ENCODE peak calls at places on chromosomes 1 and 21, in nine cellular contexts. E is breast epithelium, N is adrenal gland, I is suprapubic skin, F is stomach, H is spleen, T is IMR-90, Y is NB4, X is sigmoid colon. M is an unnamed sample.

GRCh38 chr1:42379794-42380616 is 587 bp upstream of the RIMKLA start:
- DNase-seq in T (peak), N (peak), Y (peak), H (no peak), E (no peak), I (no peak), X (no peak), F (no peak), M (no peak)

GRCh38 chr21:45974073-45975016 is 7.2 kb upstream of the COL6A1 start:
- DNase-seq in I (peak), X (peak), E (peak), N (peak), Y (peak), H (peak), T (peak), F (peak), M (no peak)

GRCh38 chr1:90731382-90732050 is 14.4 kb upstream of the BARHL2 start:
- DNase-seq in T (no peak), E (no peak), Y (no peak), F (no peak), H (no peak), N (no peak), X (no peak), I (no peak), M (no peak)

GRCh38 chr1:58879464-58879863 is 95.6 kb upstream of the JUN start:
- DNase-seq in N (no peak), E (no peak), F (no peak), Y (peak), X (no peak), H (no peak), T (peak), I (no peak), M (no peak)

GRCh38 chr1:216739771-216740170 is 16.5 kb upstream of the ESRRG start:
- DNase-seq in F (no peak), X (no peak), N (no peak), T (no peak), Y (no peak), H (no peak), I (no peak), E (no peak), M (no peak)

GRCh38 chr21:36079010-36079649 is 9.3 kb downstream of the CBR1 start:
- DNase-seq in Y (no peak), H (no peak), N (peak), X (no peak), I (no peak), F (peak), E (no peak), T (no peak), M (no peak)

GRCh38 chr1:152167835-152168534 is 9.0 kb upstream of the RPTN start:
- DNase-seq in X (no peak), T (peak), H (no peak), I (no peak), F (no peak), N (peak), E (peak), Y (peak), M (peak)

GRCh38 chr1:201463071-201463552 is 5.9 kb downstream of the PHLDA3 start:
- DNase-seq in H (no peak), N (no peak), F (no peak), I (no peak), X (no peak), E (no peak), Y (no peak), T (no peak), M (no peak)

GRCh38 chr1:932178-932520 is 8.4 kb downstream of the SAMD11 start:
- DNase-seq in I (no peak), Y (no peak), N (no peak), H (no peak), F (no peak), X (no peak), T (no peak), E (no peak), M (no peak)

GRCh38 chr1:207836616-207837352 is 74.1 kb downstream of the CD34 start:
- DNase-seq in F (no peak), T (no peak), X (peak), E (no peak), H (no peak), N (no peak), Y (no peak), I (no peak), M (no peak)

GRCh38 chr1:28926629-28927441 is 12.5 kb downstream of the EPB41 start:
- DNase-seq in F (no peak), E (no peak), X (no peak), T (peak), N (no peak), I (no peak), H (no peak), Y (peak), M (no peak)

GRCh38 chr1:50462964-50463363 is 39.7 kb upstream of the DMRTA2 start:
- DNase-seq in Y (no peak), H (no peak), I (no peak), N (no peak), T (no peak), E (no peak), X (no peak), F (no peak), M (no peak)

GRCh38 chr1:220431840-220432239 is 96.1 kb upstream of the MARK1 start:
- DNase-seq in H (no peak), X (no peak), N (no peak), T (no peak), I (no peak), E (no peak), Y (no peak), F (peak), M (no peak)

GRCh38 chr1:78081980-78082860 is 36.5 kb downstream of the GIPC2 start:
- DNase-seq in I (no peak), E (no peak), F (no peak), N (peak), X (no peak), T (peak), H (no peak), Y (no peak), M (no peak)

GRCh38 chr1:236753554-236753953 is 41.5 kb upstream of the MTR start:
- DNase-seq in T (peak), F (no peak), H (no peak), N (peak), I (no peak), Y (peak), E (no peak), X (no peak), M (no peak)

GRCh38 chr1:94025383-94026340 is 95.3 kb downstream of the ABCA4 start:
- DNase-seq in T (peak), X (no peak), E (no peak), I (no peak), F (no peak), Y (peak), N (peak), H (no peak), M (peak)

GRCh38 chr1:22723151-22723550 is 12.5 kb downstream of the EPHB2 start:
- DNase-seq in Y (no peak), N (no peak), F (no peak), E (no peak), T (no peak), X (no peak), I (no peak), H (no peak), M (no peak)

GRCh38 chr21:35933466-35933865 is 126.9 kb downstream of the SETD4 start:
- DNase-seq in F (no peak), X (peak), T (peak), E (no peak), N (peak), H (no peak), I (peak), Y (peak), M (no peak)

GRCh38 chr1:97013904-97014303 is 292.3 kb downstream of the PTBP2 start:
- DNase-seq in Y (no peak), H (no peak), T (peak), E (no peak), F (no peak), N (no peak), X (no peak), I (no peak), M (no peak)

GRCh38 chr1:46725736-46726108 is 6.8 kb upstream of the EFCAB14 start:
- DNase-seq in N (no peak), Y (no peak), E (no peak), I (no peak), T (peak), X (no peak), H (no peak), F (no peak), M (no peak)

GRCh38 chr1:94623560-94624148 is 82.1 kb upstream of the F3 start:
- DNase-seq in X (no peak), H (no peak), Y (no peak), I (no peak), N (no peak), F (no peak), T (no peak), E (no peak), M (no peak)

GRCh38 chr1:108704501-108704900 is 8.2 kb upstream of the FNDC7 start:
- DNase-seq in I (no peak), F (no peak), N (peak), T (peak), H (no peak), Y (no peak), E (no peak), X (no peak), M (no peak)

GRCh38 chr1:80988896-80989295 is 811.8 kb upstream of the ADGRL2 start:
- DNase-seq in T (no peak), N (no peak), E (no peak), X (no peak), F (no peak), I (no peak), Y (no peak), H (no peak), M (no peak)

GRCh38 chr1:231337043-231337471 is 595 bp downstream of the EXOC8 start:
- DNase-seq in X (peak), I (peak), F (no peak), N (peak), T (no peak), Y (no peak), H (peak), E (no peak), M (no peak)

GRCh38 chr1:231335663-231336602 is 1.7 kb downstream of the EXOC8 start:
- DNase-seq in F (no peak), E (no peak), I (no peak), Y (peak), T (no peak), X (no peak), N (no peak), H (no peak), M (no peak)

GRCh38 chr1:231340328-231341013 is 2.4 kb downstream of the SPRTN start:
- DNase-seq in X (no peak), H (no peak), T (no peak), F (no peak), Y (no peak), E (no peak), N (no peak), I (no peak), M (no peak)

GRCh38 chr1:231337472-231338269 is at the start of gene EXOC8:
- DNase-seq in E (peak), X (peak), T (peak), Y (peak), I (peak), F (peak), H (peak), N (peak), M (peak)

GRCh38 chr1:231338270-231339128 is at the start of gene SPRTN:
- DNase-seq in I (peak), E (no peak), T (peak), X (no peak), N (no peak), Y (peak), F (no peak), H (no peak), M (no peak)
- TF ChIP-seq POLR2A in I (no peak), E (no peak), T (no peak), X (no peak), N (no peak), Y (peak), F (no peak), H (no peak), M (no peak)

DNA sequence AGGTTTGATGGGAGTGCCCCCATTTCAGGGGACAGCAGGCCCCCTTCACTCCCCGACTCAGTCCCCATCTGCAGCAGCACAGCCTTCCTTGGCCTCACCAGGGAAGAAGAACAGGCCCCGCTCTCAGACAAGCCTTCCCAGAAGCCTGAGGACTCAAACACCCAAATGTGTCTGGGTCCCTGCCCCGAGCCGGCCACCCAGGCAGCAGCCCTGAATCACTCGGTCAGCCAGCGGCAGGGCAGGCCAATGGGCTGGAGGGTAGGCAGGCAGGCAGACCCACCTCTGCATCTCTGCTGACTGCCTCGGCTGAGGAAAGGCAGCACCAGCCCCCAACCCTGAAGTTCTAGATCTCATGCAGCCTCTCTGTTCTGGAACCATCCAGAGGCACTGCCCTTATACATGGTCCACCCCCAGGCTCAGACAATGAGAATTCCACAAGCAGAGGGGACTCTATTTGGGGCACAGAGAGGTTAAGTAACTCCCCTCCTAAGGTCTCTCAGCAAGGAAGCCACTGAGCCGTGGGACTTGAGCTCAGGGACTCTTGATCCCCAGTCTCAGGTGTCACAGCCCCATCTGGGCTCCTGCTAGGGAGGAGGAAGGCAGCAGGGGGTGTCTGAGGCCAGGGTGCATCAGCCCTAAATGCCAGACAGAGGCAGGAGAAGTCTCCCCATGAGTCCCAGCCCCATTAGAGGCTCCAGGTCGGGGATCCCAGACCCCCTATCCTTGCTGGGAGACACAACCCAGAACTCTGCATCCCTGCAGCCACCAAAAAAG is 33.2 kb upstream of the RUNX3 start:
- DNase-seq in H (peak), N (no peak), F (no peak), E (no peak), T (no peak), I (no peak), Y (peak), X (peak), M (no peak)
- H3K4me3 ChIP-seq in H (no peak), N (no peak), F (peak), E (no peak), T (no peak), I (no peak), Y (peak), X (no peak), M (no peak)

DNA sequence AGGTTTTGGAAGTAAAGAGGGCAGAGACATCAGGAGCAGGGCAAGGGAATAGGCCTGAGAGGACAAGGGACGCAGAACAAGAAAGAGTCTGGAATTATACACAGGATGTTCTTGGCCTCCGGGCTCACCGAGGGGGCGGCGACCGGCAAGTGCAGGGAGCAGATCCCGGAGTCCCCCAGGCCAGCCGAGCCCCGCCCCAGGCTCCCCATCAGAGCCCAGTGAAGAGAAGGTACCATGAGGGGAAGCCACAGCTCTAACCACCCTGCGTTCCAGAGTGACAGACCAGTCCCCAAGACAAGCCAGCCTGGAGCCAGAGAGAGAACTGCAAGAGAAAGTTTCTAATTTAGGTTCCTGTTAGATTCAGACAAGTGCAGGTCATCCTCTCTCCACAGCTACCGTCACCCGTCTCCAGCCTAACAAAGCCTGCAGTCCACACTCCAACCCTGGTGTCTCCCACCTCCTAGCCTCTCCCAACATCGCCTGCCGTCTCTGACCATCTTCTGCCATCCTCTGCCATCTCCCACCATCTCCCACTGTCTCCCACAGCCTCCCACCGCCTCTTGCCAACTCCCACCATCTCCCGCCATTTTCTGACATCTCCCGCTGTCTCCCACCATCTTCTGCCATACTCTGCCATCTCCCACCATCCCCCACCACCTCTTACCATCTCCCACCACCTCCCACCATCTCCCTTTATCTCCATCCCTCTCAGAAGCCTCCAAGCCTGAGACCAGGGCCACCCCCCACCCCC is 42.5 kb downstream of the CAPN2 start:
- DNase-seq in T (no peak), Y (no peak), F (no peak), I (no peak), H (peak), N (no peak), X (no peak), E (no peak), M (no peak)
- TF ChIP-seq POLR2A in T (no peak), Y (no peak), F (no peak), I (no peak), H (no peak), N (no peak), X (no peak), E (no peak), M (no peak)

DNA sequence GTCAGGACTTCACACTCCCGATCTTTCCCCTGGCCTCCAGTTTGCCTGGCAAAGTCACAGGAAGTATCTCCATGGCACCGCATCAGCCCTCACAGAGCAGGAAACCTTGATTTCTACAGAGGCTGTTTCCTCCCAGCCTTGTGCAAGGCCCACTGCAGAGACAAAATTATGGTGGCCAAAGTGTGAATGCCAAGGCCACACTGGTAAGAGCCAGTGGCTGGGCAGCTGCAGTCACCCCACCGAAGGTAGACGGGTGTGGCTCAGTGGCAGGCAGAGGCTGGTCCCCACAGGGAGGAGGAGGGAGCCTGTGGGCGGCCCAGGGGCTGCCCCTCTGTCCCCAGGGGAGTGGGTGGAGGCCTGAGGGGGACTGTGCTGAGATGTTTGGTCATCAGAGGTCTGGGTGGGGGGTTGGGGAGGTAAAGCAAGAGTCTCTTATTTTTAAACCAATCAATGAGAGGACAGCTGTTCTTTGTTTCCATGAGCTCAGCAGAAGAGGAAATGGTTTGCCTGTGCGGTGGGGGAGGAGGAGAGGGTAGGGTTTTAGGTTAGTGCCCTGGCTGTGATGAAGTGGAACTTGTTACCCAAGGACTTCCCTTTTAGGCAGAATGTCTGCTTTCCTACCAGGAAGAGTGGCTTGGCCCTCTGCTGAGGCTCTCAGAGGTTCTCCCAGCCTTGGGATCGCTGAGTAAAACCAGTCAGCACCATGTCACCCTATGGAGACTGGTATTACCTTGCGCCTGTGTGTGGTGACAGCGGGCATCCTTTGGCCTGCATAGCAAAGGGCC is 18.0 kb upstream of the BTG2 start:
- DNase-seq in I (no peak), H (peak), X (peak), E (peak), N (peak), Y (peak), F (peak), T (no peak), M (no peak)
- H3K4me3 ChIP-seq in I (no peak), H (no peak), X (no peak), E (no peak), N (no peak), Y (no peak), F (no peak), T (no peak), M (no peak)

GRCh38 chr1:12146343-12147112 is 20.3 kb upstream of the TNFRSF1B start:
- DNase-seq in Y (no peak), T (no peak), I (no peak), E (no peak), H (no peak), X (no peak), F (no peak), N (no peak), M (no peak)
- TF ChIP-seq POLR2A in Y (no peak), T (no peak), I (no peak), E (no peak), H (no peak), X (no peak), F (no peak), N (no peak), M (no peak)

DNA sequence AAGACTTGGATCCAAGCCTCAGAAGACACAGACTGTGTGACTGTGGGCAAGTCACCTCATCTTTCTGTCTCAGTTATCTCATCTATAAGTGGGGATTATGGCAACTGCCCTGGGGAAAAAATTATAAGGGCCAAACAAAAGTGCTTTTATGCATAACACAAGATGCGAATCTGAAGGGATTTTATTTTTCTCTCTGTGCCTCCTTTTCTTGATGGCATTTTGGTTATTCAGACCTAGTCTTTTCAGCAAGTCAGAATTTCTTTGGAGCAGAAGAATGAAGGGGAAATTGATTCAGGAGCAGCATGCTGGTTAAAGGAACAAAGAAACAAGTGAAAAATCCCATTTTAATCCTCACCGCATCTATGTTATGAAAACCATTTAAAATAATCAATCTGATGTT is 86.9 kb downstream of the PBX1 start:
- DNase-seq in F (no peak), H (no peak), Y (no peak), N (no peak), E (no peak), X (no peak), T (no peak), I (no peak), M (no peak)
- H3K4me3 ChIP-seq in F (no peak), H (no peak), Y (no peak), N (no peak), E (no peak), X (no peak), T (no peak), I (no peak), M (no peak)

GRCh38 chr1:30793209-30793608 is 35.6 kb upstream of the LAPTM5 start:
- DNase-seq in I (no peak), E (no peak), T (no peak), N (no peak), F (no peak), Y (no peak), H (no peak), X (no peak), M (no peak)

GRCh38 chr1:30788580-30789387 is 31.2 kb upstream of the LAPTM5 start:
- DNase-seq in I (no peak), N (peak), Y (no peak), H (peak), E (no peak), F (no peak), T (no peak), X (no peak), M (peak)

GRCh38 chr1:30789388-30790255 is 32.0 kb upstream of the LAPTM5 start:
- DNase-seq in I (no peak), T (no peak), H (peak), F (no peak), E (no peak), X (no peak), Y (no peak), N (no peak), M (no peak)

GRCh38 chr1:30791853-30792252 is 34.3 kb upstream of the LAPTM5 start:
- DNase-seq in E (no peak), X (no peak), H (no peak), Y (no peak), F (no peak), N (no peak), I (no peak), T (no peak), M (no peak)

GRCh38 chr1:30790850-30791778 is 33.5 kb upstream of the LAPTM5 start:
- DNase-seq in E (no peak), H (peak), X (no peak), T (no peak), F (no peak), N (no peak), I (no peak), Y (peak), M (no peak)
- TF ChIP-seq POLR2A in E (no peak), H (no peak), X (no peak), T (no peak), F (no peak), N (no peak), I (no peak), Y (no peak), M (no peak)